ENCODE peak calls at places on chromosomes 5 and 9, in eight cellular contexts. T is EL; Y is GM12865; G is amniotic stem cell; A is stimulated activated CD8-positive, alpha-beta memory T cell treated with anti-CD3 and anti-CD28 coated beads, Interleukin-7, amount 100 ng/mL, for 1 hour; F is NCI-H1694; D is NCI-H460; U is D341Med. O is an unnamed sample.

GRCh38 chr5:68915079-68915478 is 178.7 kb upstream of the SLC30A5 start:
- DNase-seq in D (no peak), T (no peak), Y (no peak), G (no peak), F (no peak), U (no peak), A (no peak), O (no peak)

GRCh38 chr5:2895196-2895595 is 143.7 kb upstream of the IRX2 start:
- DNase-seq in U (no peak), T (no peak), F (no peak), Y (no peak), D (no peak), A (no peak), G (no peak), O (no peak)

GRCh38 chr5:38257236-38258036 is 923 bp upstream of the EGFLAM start:
- DNase-seq in T (no peak), Y (no peak), A (no peak), G (no peak), U (peak; percentile 71), F (no peak), D (no peak), O (no peak)

GRCh38 chr5:92518318-92518913 is 1062.6 kb downstream of the NR2F1-AS1 start:
- DNase-seq in Y (peak; percentile 65), U (peak; percentile 59), G (no peak), F (no peak), D (peak; percentile 30), A (no peak), T (peak; percentile 58), O (no peak)

GRCh38 chr9:96553070-96553469 is 66.6 kb downstream of the CDC14B start:
- DNase-seq in U (no peak), G (peak; percentile 67), D (no peak), F (no peak), Y (no peak), A (no peak), T (peak; percentile 86), O (peak; percentile 75)

GRCh38 chr5:125179617-125180016 is 433.2 kb upstream of the ZNF608 start:
- DNase-seq in F (no peak), D (no peak), A (no peak), U (no peak), T (no peak), G (no peak), Y (no peak), O (no peak)

GRCh38 chr5:411728-412127 is 31.2 kb upstream of the EXOC3 start:
- DNase-seq in T (no peak), F (no peak), G (no peak), U (no peak), A (no peak), Y (no peak), D (no peak), O (no peak)

GRCh38 chr9:126342621-126343031 is 16.0 kb downstream of the MVB12B start:
- DNase-seq in Y (no peak), D (no peak), G (no peak), T (no peak), F (no peak), U (peak; percentile 85), A (no peak), O (no peak)

GRCh38 chr9:113675475-113675941 is 200.6 kb upstream of the ZNF618 start:
- DNase-seq in A (no peak), D (no peak), U (no peak), F (no peak), Y (no peak), T (peak; percentile 98), G (peak; percentile 92), O (peak; percentile 89)

GRCh38 chr5:98309785-98310566 is 463.5 kb upstream of the RGMB start:
- DNase-seq in D (peak; percentile 62), Y (peak; percentile 62), G (peak; percentile 91), U (no peak), F (no peak), A (no peak), T (peak; percentile 99), O (peak; percentile 91)

GRCh38 chr9:561430-561829 is 280.1 kb upstream of the DMRT1 start:
- DNase-seq in T (no peak), G (no peak), F (no peak), D (no peak), A (no peak), Y (no peak), U (no peak), O (no peak)

GRCh38 chr9:130893250-130894101 is 3.1 kb downstream of the QRFP start:
- DNase-seq in T (no peak), G (no peak), U (no peak), D (peak; percentile 22), A (no peak), Y (no peak), F (no peak), O (no peak)

GRCh38 chr9:106860731-106861584 is 2.0 kb upstream of the ZNF462 start:
- DNase-seq in A (no peak), T (peak; percentile 61), F (no peak), Y (no peak), D (no peak), U (peak; percentile 66), G (no peak), O (no peak)

GRCh38 chr9:79257671-79258410 is 313.9 kb upstream of the TLE4 start:
- DNase-seq in T (no peak), D (no peak), Y (no peak), U (no peak), A (no peak), F (no peak), G (no peak), O (no peak)

GRCh38 chr5:172778223-172778814 is 7.3 kb upstream of the DUSP1 start:
- DNase-seq in U (no peak), T (peak; percentile 90), A (no peak), Y (no peak), G (peak; percentile 63), F (no peak), D (peak; percentile 44), O (no peak)

GRCh38 chr5:145944328-145944727 is 8.0 kb downstream of the SH3RF2 start:
- DNase-seq in F (no peak), D (no peak), G (no peak), U (no peak), A (no peak), T (no peak), Y (no peak), O (no peak)

GRCh38 chr5:130035388-130035787 is 131.1 kb downstream of the CHSY3 start:
- DNase-seq in F (no peak), T (no peak), U (no peak), G (no peak), D (no peak), Y (no peak), A (no peak), O (no peak)

GRCh38 chr9:71897573-71897972 is 13.4 kb downstream of the ABHD17B start:
- DNase-seq in Y (peak; percentile 56), D (no peak), G (no peak), U (no peak), A (no peak), T (no peak), F (no peak), O (no peak)

O was measured in AG09309.